ENCODE peak calls at places on chromosomes 4 and X, in six cellular contexts. M is progenitor cell of endocrine pancreas, R is psoas muscle, Z is adrenal gland, U is thyroid gland, T is upper lobe of right lung. J is an unnamed sample.
A peak's percentile ranks its signal among the peaks of the same experiment; 100 is the strongest.

GRCh38 chr4:4362991-4363697 is 23.8 kb upstream of the NSG1 start:
- DNase-seq in M (no peak), R (no peak), Z (no peak), U (no peak), T (peak; percentile 34), J (no peak)

GRCh38 chr4:22045051-22045450 is 96.5 kb upstream of the KCNIP4 start:
- DNase-seq in M (no peak), R (no peak), Z (no peak), U (no peak), T (no peak), J (no peak)

GRCh38 chr4:180449395-180449956 is 1793.7 kb upstream of the TENM3 start:
- DNase-seq in M (no peak), R (no peak), Z (peak; percentile 45), U (peak; percentile 10), T (no peak), J (no peak)

GRCh38 chrX:87728024-87728423 is 210.4 kb downstream of the KLHL4 start:
- DNase-seq in M (no peak), R (no peak), Z (no peak), U (no peak), T (no peak), J (no peak)

GRCh38 chr4:94403735-94404134 is 48.0 kb upstream of the PDLIM5 start:
- DNase-seq in M (no peak), R (no peak), Z (no peak), U (no peak), T (no peak), J (no peak)

GRCh38 chr4:156495109-156495508 is 476.5 kb downstream of the PDGFC start:
- DNase-seq in M (no peak), R (no peak), Z (no peak), U (no peak), T (no peak), J (no peak)

GRCh38 chr4:11765849-11766453 is 337.3 kb upstream of the HS3ST1 start:
- DNase-seq in M (no peak), R (no peak), Z (peak; percentile 45), U (no peak), T (no peak), J (peak; percentile 17)

GRCh38 chr4:17535906-17536305 is 20.9 kb downstream of the CLRN2 start:
- DNase-seq in M (no peak), R (no peak), Z (no peak), U (no peak), T (no peak), J (no peak)

GRCh38 chr4:124631760-124632159 is 80.8 kb downstream of the ANKRD50 start:
- DNase-seq in M (no peak), R (peak; percentile 15), Z (peak; percentile 81), U (peak; percentile 73), T (no peak), J (no peak)

GRCh38 chr4:120524237-120524636 is 398.3 kb downstream of the PRDM5 start:
- DNase-seq in M (no peak), R (no peak), Z (no peak), U (no peak), T (no peak), J (no peak)

DNA sequence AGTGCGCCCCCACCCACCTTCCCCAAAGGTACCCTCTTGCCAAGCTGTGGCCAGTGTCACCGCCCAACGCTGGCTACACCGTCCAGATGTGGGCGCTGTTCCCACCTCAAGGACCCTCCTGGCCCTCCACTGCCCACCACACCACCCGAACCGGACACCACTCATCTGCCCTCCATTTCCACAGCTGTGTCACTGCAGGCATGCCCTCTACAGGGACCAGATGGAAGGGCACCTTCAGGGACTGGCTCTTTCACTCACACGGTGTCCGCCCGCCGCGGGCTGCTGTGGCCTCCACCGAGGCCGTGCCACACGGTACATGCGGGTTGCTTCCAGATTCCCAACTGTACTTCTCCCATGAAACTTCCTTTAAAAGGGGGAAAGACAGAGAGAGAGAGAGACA is 87.7 kb downstream of the FAM53A start:
- DNase-seq in M (no peak), R (no peak), Z (no peak), U (no peak), T (peak; percentile 34), J (no peak)
- TF ChIP-seq CTCF in M (no peak), R (no peak), Z (no peak), U (no peak), T (no peak), J (no peak)

DNA sequence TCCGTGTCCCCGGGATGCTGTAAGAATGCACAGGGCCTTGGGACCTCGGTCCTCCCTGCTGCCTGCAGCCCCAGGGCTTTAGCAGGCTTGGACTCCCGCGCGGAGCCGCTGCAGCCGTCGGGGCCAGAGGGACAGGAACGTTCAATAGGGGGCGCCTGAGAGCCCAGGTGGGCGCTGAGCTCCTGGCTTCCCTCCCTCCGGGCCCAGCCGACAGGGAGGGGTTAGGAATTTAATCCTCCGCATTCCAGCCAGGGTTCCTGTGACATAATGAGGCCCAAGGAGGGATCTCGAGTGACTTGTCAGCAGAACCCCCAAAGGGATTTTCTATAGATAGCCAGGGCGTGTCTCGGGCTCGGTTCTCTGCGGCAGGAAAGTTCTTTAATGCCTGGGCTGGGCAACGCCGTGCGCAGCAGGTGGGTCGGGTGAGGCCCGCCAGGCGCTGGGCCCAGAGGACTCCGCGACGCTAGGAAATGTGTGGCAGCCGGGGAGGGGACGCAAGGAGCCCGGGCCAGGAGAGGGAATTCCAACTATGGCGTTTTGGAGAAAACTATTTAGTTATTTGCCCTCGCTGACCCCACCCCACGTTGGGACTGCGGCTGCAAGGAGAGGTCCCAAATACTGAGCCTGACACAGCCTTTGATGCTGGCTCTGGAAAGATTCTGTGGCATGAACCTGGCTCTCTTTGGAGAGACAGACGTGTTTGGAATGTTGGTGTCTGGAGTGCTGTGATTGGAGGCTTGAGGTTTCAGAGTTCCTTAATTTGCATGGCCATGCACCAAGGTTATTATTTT is 285.2 kb upstream of the GATB start:
- DNase-seq in M (peak; percentile 78), R (peak; percentile 28), Z (no peak), U (peak; percentile 64), T (peak; percentile 85), J (peak; percentile 47)
- TF ChIP-seq CTCF in M (peak; percentile 89), R (peak; percentile 58), Z (no peak), U (peak; percentile 67), T (peak; percentile 49), J (peak; percentile 64)

GRCh38 chrX:102085706-102086105 is 39.8 kb upstream of the TCEAL2 start:
- DNase-seq in M (no peak), R (no peak), Z (no peak), U (no peak), T (no peak), J (no peak)
- TF ChIP-seq CTCF in M (peak; percentile 8), R (no peak), Z (no peak), U (no peak), T (no peak), J (peak; percentile 35)

GRCh38 chrX:18624599-18624998 is 47.3 kb downstream of the RS1 start:
- DNase-seq in M (no peak), R (no peak), Z (no peak), U (no peak), T (no peak), J (no peak)

GRCh38 chrX:18617351-18617750 is 54.6 kb downstream of the RS1 start:
- DNase-seq in M (no peak), R (no peak), Z (no peak), U (no peak), T (no peak), J (no peak)

GRCh38 chrX:18619288-18619687 is 52.6 kb downstream of the RS1 start:
- DNase-seq in M (no peak), R (no peak), Z (no peak), U (no peak), T (no peak), J (no peak)

GRCh38 chrX:18616688-18617087 is 55.2 kb downstream of the RS1 start:
- DNase-seq in M (no peak), R (no peak), Z (no peak), U (no peak), T (no peak), J (no peak)

DNA sequence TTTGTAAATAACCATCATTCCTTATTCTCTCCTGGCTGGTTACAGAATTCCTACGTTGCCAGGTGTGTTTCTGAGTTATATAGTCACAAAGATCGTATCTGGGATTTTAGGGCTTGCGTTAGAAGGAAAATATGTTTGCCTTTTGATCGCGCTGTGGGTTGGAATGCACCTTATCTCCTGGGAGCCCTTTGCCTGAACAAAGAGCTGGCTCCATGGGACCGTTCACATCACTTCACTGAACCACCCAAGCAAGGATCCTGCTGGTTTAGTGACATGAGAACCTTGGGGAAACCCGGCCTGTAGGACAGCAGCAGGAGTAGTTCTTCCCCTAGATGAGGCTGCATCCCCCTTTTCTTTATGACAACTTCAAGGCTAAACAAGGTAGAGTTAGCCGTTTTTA is 51.6 kb downstream of the RS1 start:
- DNase-seq in M (no peak), R (no peak), Z (no peak), U (no peak), T (no peak), J (no peak)
- TF ChIP-seq CTCF in M (no peak), R (no peak), Z (no peak), U (no peak), T (no peak), J (no peak)

GRCh38 chrX:28659269-28659668 is 72.0 kb downstream of the IL1RAPL1 start:
- DNase-seq in M (no peak), R (no peak), Z (no peak), U (no peak), T (no peak), J (no peak)
- TF ChIP-seq CTCF in M (peak; percentile 25), R (peak; percentile 19), Z (no peak), U (no peak), T (no peak), J (peak; percentile 40)

GRCh38 chr4:137735561-137736104 is 203.3 kb upstream of the PCDH18 start:
- DNase-seq in M (no peak), R (peak; percentile 12), Z (no peak), U (no peak), T (peak; percentile 20), J (no peak)
- TF ChIP-seq CTCF in M (no peak), R (no peak), Z (no peak), U (no peak), T (no peak), J (no peak)

GRCh38 chrX:66110112-66110511 is 53.9 kb upstream of the HEPH start:
- DNase-seq in M (no peak), R (no peak), Z (peak; percentile 29), U (no peak), T (no peak), J (peak; percentile 7)
- TF ChIP-seq CTCF in M (peak; percentile 33), R (peak; percentile 31), Z (peak; percentile 35), U (no peak), T (peak; percentile 44), J (peak; percentile 45)

GRCh38 chr4:2755821-2756690 is at the start of gene TNIP2:
- DNase-seq in M (peak; percentile 62), R (peak; percentile 90), Z (peak; percentile 83), U (peak; percentile 80), T (peak; percentile 94), J (peak; percentile 99)
- TF ChIP-seq CTCF in M (peak; percentile 50), R (peak; percentile 41), Z (peak; percentile 48), U (peak; percentile 51), T (peak; percentile 35), J (peak; percentile 17)

GRCh38 chrX:68945603-68946228 is 116.9 kb downstream of the EFNB1 start:
- DNase-seq in M (peak; percentile 8), R (no peak), Z (peak; percentile 38), U (no peak), T (no peak), J (peak; percentile 9)
- TF ChIP-seq CTCF in M (peak; percentile 28), R (no peak), Z (peak; percentile 5), U (no peak), T (no peak), J (peak; percentile 34)